ENCODE peak calls at places on chromosomes 7 and 10, in six cellular contexts. N is cardiac muscle cell, R is adrenal gland, D is psoas muscle, Z is OCI-LY7, H is tibial nerve. A is an unnamed sample.

GRCh38 chr7:44132039-44132438 is 8.7 kb upstream of the POLD2 start:
- DNase-seq in N (peak; percentile 64), D (no peak), Z (no peak), R (no peak), H (no peak), A (no peak)

GRCh38 chr10:96267234-96267705 is 4.1 kb downstream of the BLNK start:
- DNase-seq in D (no peak), Z (no peak), N (no peak), H (no peak), R (no peak), A (no peak)

GRCh38 chr10:77602231-77602912 is 35.2 kb downstream of the KCNMA1 start:
- DNase-seq in N (no peak), Z (no peak), R (no peak), D (no peak), H (no peak), A (no peak)

GRCh38 chr7:75977741-75978140 is 16.7 kb downstream of the TMEM120A start:
- DNase-seq in N (peak; percentile 86), D (peak; percentile 73), H (no peak), Z (no peak), R (no peak), A (no peak)

GRCh38 chr7:52877240-52877639 is 158.2 kb upstream of the POM121L12 start:
- DNase-seq in R (no peak), N (no peak), Z (no peak), H (no peak), D (no peak), A (no peak)

GRCh38 chr7:2863461-2864066 is 19.5 kb upstream of the GNA12 start:
- DNase-seq in N (peak; percentile 98), Z (peak; percentile 40), D (peak; percentile 85), R (peak; percentile 72), H (peak; percentile 54), A (peak; percentile 63)

GRCh38 chr10:14056545-14057332 is 274.0 kb downstream of the FRMD4A start:
- DNase-seq in N (peak; percentile 81), Z (no peak), H (no peak), D (no peak), R (peak; percentile 18), A (no peak)

GRCh38 chr7:55074008-55074499 is 55.2 kb downstream of the EGFR start:
- DNase-seq in Z (peak; percentile 20), D (no peak), H (no peak), R (no peak), N (peak; percentile 72), A (peak; percentile 93)

GRCh38 chr7:42186181-42186580 is 50.8 kb downstream of the GLI3 start:
- DNase-seq in H (no peak), N (no peak), Z (peak; percentile 2), D (no peak), R (no peak), A (no peak)

GRCh38 chr7:124791426-124791825 is 25.8 kb upstream of the GPR37 start:
- DNase-seq in R (no peak), H (no peak), N (no peak), Z (no peak), D (no peak), A (no peak)

GRCh38 chr10:102555781-102556328 is 52.1 kb downstream of the SUFU start:
- DNase-seq in N (peak; percentile 63), D (peak; percentile 58), R (peak; percentile 31), H (no peak), Z (no peak), A (no peak)

GRCh38 chr7:50308301-50309129 is 4.0 kb downstream of the IKZF1 start:
- DNase-seq in R (no peak), N (no peak), D (no peak), H (no peak), Z (peak; percentile 73), A (no peak)

DNA sequence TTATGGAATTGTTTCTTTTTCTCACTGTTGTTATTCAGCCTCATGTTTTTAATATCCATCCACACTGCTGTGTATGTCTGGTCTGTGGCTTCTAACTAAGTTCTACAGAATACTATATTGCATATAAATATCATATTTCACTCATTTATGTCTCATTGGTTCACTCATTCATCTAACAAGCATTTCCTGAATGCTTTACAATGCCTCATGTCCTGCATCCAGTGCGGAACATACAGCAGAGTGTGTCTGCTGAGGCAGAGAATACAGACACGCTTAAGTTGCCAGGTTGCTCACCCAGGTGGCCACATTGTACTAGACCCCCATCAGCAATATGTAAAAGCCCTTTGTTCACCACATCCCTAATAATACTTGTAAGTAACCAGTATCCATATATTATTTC is 111.8 kb upstream of the CNTNAP2 start:
- DNase-seq in H (no peak), D (no peak), R (no peak), N (no peak), Z (no peak), A (no peak)
- H3K9me3 ChIP-seq in H (no peaks in the 10 kb centered on the region), D (no peaks in the 10 kb centered on the region), R (no peaks in the 10 kb centered on the region), N (no peaks in the 10 kb centered on the region), Z (peaks cover 12% of the 10 kb centered on the region), A (peaks cover 9% of the 10 kb centered on the region)

GRCh38 chr7:129332354-129333056 is 101.7 kb upstream of the STRIP2 start:
- DNase-seq in R (no peak), H (no peak), Z (no peak), N (peak; percentile 33), D (no peak), A (no peak)

GRCh38 chr7:129338450-129338849 is 95.8 kb upstream of the STRIP2 start:
- DNase-seq in D (no peak), H (no peak), N (no peak), R (no peak), Z (no peak), A (no peak)

DNA sequence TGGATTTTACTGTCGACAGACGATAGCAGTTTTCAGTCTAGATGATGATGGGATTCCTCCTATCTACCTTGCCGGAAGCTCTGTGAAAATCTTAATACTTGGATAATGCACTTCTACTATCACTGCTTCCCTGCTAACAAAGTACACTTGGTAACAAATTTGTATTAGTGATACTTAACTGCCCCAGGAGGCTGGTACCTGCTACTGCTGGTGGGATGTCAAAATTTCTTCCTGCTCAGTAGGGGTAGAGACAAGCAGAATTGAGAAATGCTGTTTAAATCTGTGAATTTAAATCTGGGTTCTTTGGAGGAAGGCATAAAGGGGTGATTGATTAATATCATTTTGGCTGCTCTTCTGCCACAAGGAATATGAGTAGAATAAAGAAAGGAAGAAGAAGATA is 99.8 kb upstream of the STRIP2 start:
- DNase-seq in Z (no peak), H (no peak), R (no peak), N (no peak), D (no peak), A (no peak)
- TF ChIP-seq CTCF in Z (peak; percentile 28), H (no peak), R (no peak), N (no peak), D (no peak), A (no peak)

GRCh38 chr10:1206601-1207000 is 150.4 kb downstream of the WDR37 start:
- DNase-seq in H (no peak), R (no peak), Z (no peak), N (no peak), D (no peak), A (no peak)
- H3K9me3 ChIP-seq in H (no peaks in the 10 kb centered on the region), R (no peaks in the 10 kb centered on the region), Z (no peaks in the 10 kb centered on the region), N (no peaks in the 10 kb centered on the region), D (no peaks in the 10 kb centered on the region), A (no peaks in the 10 kb centered on the region)

GRCh38 chr10:115417585-115418265 is 324.6 kb downstream of the ATRNL1 start:
- DNase-seq in Z (peak; percentile 53), R (no peak), N (peak; percentile 72), H (no peak), D (no peak), A (no peak)
- TF ChIP-seq CTCF in Z (peak; percentile 82), R (peak; percentile 45), N (peak; percentile 75), H (no peak), D (no peak), A (no peak)

DNA sequence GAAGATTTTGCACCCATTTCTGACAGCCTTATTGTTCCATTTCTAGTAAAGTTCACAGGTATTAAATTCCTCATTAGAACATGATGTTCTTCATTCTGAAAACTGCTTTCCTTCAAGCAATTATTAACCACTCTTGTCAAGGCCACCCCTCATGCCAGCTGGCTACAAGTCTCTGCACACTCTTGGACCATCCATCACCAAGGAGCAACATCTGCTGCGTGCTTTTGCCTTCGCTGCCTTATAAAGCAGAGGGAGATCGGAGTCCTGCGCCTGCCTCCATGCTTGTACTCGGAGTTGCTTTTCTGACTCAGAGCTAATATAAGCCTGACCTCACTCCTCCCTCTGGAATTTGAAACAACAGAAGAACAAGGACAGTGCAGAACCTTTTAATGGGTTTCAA is 529.9 kb upstream of the DPP6 start:
- DNase-seq in D (no peak), N (no peak), H (no peak), Z (no peak), R (no peak), A (no peak)
- H3K9me3 ChIP-seq in D (no peaks in the 10 kb centered on the region), N (no peaks in the 10 kb centered on the region), H (no peaks in the 10 kb centered on the region), Z (no peaks in the 10 kb centered on the region), R (no peaks in the 10 kb centered on the region), A (peaks cover 7% of the 10 kb centered on the region)

GRCh38 chr7:17651926-17652385 is 288.3 kb downstream of the SNX13 start:
- DNase-seq in H (no peak), N (peak; percentile 93), Z (no peak), R (no peak), D (no peak), A (no peak)
- TF ChIP-seq CTCF in H (peak; percentile 29), N (peak; percentile 45), Z (no peak), R (peak; percentile 70), D (no peak), A (no peak)

GRCh38 chr10:42488416-42488815 is 150.0 kb downstream of the ZNF33B start:
- DNase-seq in R (no peak), N (peak; percentile 17), D (no peak), Z (no peak), H (no peak), A (no peak)
- H3K9me3 ChIP-seq in R (no peaks in the 10 kb centered on the region), N (peaks cover 3% of the 10 kb centered on the region), D (no peaks in the 10 kb centered on the region), Z (no peaks in the 10 kb centered on the region), H (no peaks in the 10 kb centered on the region), A (no peaks in the 10 kb centered on the region)

DNA sequence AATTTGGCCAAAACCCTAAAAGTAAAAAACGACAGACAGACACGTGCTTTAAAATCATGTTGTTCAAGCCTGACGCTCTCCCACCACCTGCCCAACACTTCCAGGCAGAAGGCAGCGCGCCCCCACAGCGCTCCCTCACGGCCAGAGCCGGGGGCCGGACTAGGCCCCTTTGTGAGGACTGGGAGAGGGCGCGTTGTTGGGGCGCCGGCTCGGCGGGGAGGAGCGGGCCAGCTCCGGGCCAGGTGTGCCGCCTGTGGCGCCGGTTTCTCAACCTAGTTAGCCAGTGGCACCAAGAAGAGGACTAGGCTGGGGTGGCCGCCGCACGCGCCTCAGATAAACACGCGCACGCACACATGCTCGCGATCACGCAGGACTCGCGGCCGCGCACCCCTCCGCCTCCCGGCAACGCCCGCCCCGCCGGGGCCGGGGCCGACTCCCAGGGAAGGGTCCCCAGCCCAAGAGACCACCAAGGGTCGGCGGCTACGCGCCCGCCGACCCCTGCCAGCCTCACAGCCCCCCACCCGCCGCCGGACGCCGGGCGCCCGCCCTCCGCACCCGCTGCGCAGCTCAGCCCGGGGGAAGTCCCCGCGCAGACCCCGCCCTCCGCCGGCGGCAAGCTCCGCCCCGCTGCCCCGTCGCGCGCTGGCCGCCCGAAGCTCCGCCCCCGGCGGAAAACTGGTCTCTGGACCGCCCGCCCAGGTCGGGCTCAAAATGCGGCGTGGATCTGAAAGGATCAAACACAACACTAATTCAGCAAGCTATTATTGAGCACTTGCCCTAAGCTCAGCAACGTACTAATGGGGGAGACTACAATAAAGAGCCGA is at the start of gene IMMP2L:
- DNase-seq in R (peak; percentile 93), D (peak; percentile 90), N (peak; percentile 86), Z (peak; percentile 93), H (peak; percentile 75), A (peak; percentile 97)
- TF ChIP-seq CTCF in R (peak; percentile 31), D (peak; percentile 38), N (peak; percentile 42), Z (peak; percentile 75), H (peak; percentile 10), A (no peak)

A was measured in mucosa of descending colon.